ENCODE peak calls at places on chromosome 19, in eight cellular contexts. B is right lobe of liver, R is stomach, Y is adrenal gland, P is prostate gland, T is GM12892, J is uterus, M is A549. X is an unnamed sample.

GRCh38 chr19:1744822-1745563 is 8.3 kb upstream of the ONECUT3 start:
- DNase-seq in B (no peak), R (no peak), Y (no peak), P (no peak), T (no peak), J (no peak), M (no peak), X (no peak)

GRCh38 chr19:29537181-29537580 is 11.4 kb downstream of the VSTM2B start:
- DNase-seq in B (peak), R (peak), Y (no peak), P (no peak), T (no peak), J (no peak), M (no peak), X (no peak)

GRCh38 chr19:46192990-46193650 is 36.4 kb upstream of the IGFL1 start:
- DNase-seq in B (peak), R (no peak), Y (peak), P (peak), T (no peak), J (no peak), M (peak), X (peak)

GRCh38 chr19:6161271-6161850 is 25.9 kb downstream of the ACSBG2 start:
- DNase-seq in B (no peak), R (no peak), Y (peak), P (no peak), T (peak), J (peak), M (no peak), X (peak)

GRCh38 chr19:3975144-3975543 is 4.2 kb upstream of the DAPK3 start:
- DNase-seq in B (no peak), R (no peak), Y (no peak), P (no peak), T (no peak), J (no peak), M (no peak), X (no peak)

GRCh38 chr19:3275583-3276340 is 51.3 kb downstream of the CELF5 start:
- DNase-seq in B (peak), R (peak), Y (peak), P (peak), T (peak), J (peak), M (peak), X (peak)

GRCh38 chr19:5537870-5538269 is 29.9 kb downstream of the TINCR start:
- DNase-seq in B (no peak), R (no peak), Y (no peak), P (no peak), T (no peak), J (no peak), M (no peak), X (no peak)

GRCh38 chr19:50925734-50926133 is 14.5 kb upstream of the KLK4 start:
- DNase-seq in B (no peak), R (no peak), Y (no peak), P (no peak), T (no peak), J (no peak), M (no peak), X (no peak)

GRCh38 chr19:49638360-49638759 is 1.6 kb downstream of the RRAS start:
- DNase-seq in B (no peak), R (no peak), Y (no peak), P (no peak), T (no peak), J (no peak), M (peak), X (no peak)

GRCh38 chr19:7851623-7852500 is 21.8 kb downstream of the EVI5L start:
- DNase-seq in B (peak), R (no peak), Y (no peak), P (no peak), T (no peak), J (no peak), M (no peak), X (no peak)

GRCh38 chr19:32318884-32319520 is 26.4 kb upstream of the ZNF507 start:
- DNase-seq in B (no peak), R (no peak), Y (peak), P (no peak), T (no peak), J (no peak), M (peak), X (no peak)

GRCh38 chr19:42158926-42159325 is 26.7 kb upstream of the POU2F2 start:
- DNase-seq in B (no peak), R (no peak), Y (no peak), P (no peak), T (no peak), J (no peak), M (no peak), X (no peak)

GRCh38 chr19:994516-994915 is 5.7 kb upstream of the GRIN3B start:
- DNase-seq in B (no peak), R (no peak), Y (no peak), P (no peak), T (no peak), J (no peak), M (no peak), X (no peak)

GRCh38 chr19:47274891-47275865 is 493 bp downstream of the INAFM1 start:
- DNase-seq in B (peak), R (no peak), Y (peak), P (no peak), T (peak), J (peak), M (no peak), X (no peak)

GRCh38 chr19:18653853-18654252 is 17.0 kb downstream of the KLHL26 start:
- DNase-seq in B (no peak), R (no peak), Y (no peak), P (no peak), T (no peak), J (no peak), M (no peak), X (no peak)

GRCh38 chr19:13882841-13883240 is 5.9 kb downstream of the NANOS3 start:
- DNase-seq in B (no peak), R (no peak), Y (no peak), P (no peak), T (no peak), J (no peak), M (no peak), X (no peak)

GRCh38 chr19:7917292-7918061 is 2.7 kb upstream of the SNAPC2 start:
- DNase-seq in B (peak), R (peak), Y (no peak), P (no peak), T (peak), J (peak), M (peak), X (peak)

GRCh38 chr19:32870981-32871451 is 1.4 kb upstream of the SLC7A9 start:
- DNase-seq in B (no peak), R (peak), Y (no peak), P (no peak), T (no peak), J (no peak), M (no peak), X (no peak)

GRCh38 chr19:15218501-15218900 is 13.7 kb downstream of the EPHX3 start:
- DNase-seq in B (no peak), R (no peak), Y (no peak), P (no peak), T (no peak), J (no peak), M (no peak), X (no peak)

GRCh38 chr19:4606921-4607678 is 32.2 kb upstream of the TNFAIP8L1 start:
- DNase-seq in B (peak), R (no peak), Y (peak), P (no peak), T (no peak), J (no peak), M (no peak), X (no peak)

GRCh38 chr19:33772858-33773180 is 23.9 kb upstream of the KCTD15 start:
- DNase-seq in B (no peak), R (no peak), Y (no peak), P (no peak), T (no peak), J (no peak), M (no peak), X (no peak)

GRCh38 chr19:42132851-42133528 is 744 bp upstream of the POU2F2 start:
- DNase-seq in B (peak), R (peak), Y (peak), P (peak), T (peak), J (peak), M (peak), X (peak)

GRCh38 chr19:45890877-45891276 is 4.9 kb upstream of the IRF2BP1 start:
- DNase-seq in B (no peak), R (no peak), Y (no peak), P (no peak), T (no peak), J (no peak), M (no peak), X (no peak)

GRCh38 chr19:3370728-3371591 is 4.6 kb downstream of the NFIC start:
- DNase-seq in B (no peak), R (no peak), Y (no peak), P (no peak), T (no peak), J (no peak), M (no peak), X (no peak)

GRCh38 chr19:4052993-4053422 is 13.7 kb downstream of the ZBTB7A start:
- DNase-seq in B (peak), R (no peak), Y (no peak), P (no peak), T (no peak), J (peak), M (no peak), X (no peak)

GRCh38 chr19:54534156-54534555 is 31.5 kb downstream of the LAIR2 start:
- DNase-seq in B (no peak), R (no peak), Y (no peak), P (no peak), T (no peak), J (no peak), M (no peak), X (no peak)

GRCh38 chr19:18453269-18454024 is 15.5 kb upstream of the ISYNA1 start:
- DNase-seq in B (no peak), R (no peak), Y (no peak), P (no peak), T (no peak), J (no peak), M (no peak), X (no peak)

GRCh38 chr19:29917911-29918310 is 24.1 kb upstream of the URI1 start:
- DNase-seq in B (no peak), R (peak), Y (no peak), P (no peak), T (no peak), J (no peak), M (no peak), X (no peak)

GRCh38 chr19:18109731-18110671 is 12.4 kb downstream of the MAST3 start:
- DNase-seq in B (peak), R (peak), Y (peak), P (no peak), T (peak), J (no peak), M (no peak), X (no peak)

GRCh38 chr19:17949956-17950309 is 17.0 kb upstream of the KCNN1 start:
- DNase-seq in B (no peak), R (no peak), Y (no peak), P (no peak), T (no peak), J (no peak), M (no peak), X (no peak)

GRCh38 chr19:10262771-10263170 is 8.1 kb upstream of the ICAM1 start:
- DNase-seq in B (no peak), R (no peak), Y (no peak), P (no peak), T (no peak), J (no peak), M (no peak), X (no peak)

GRCh38 chr19:32671883-32672282 is 3.1 kb downstream of the ANKRD27 start:
- DNase-seq in B (no peak), R (no peak), Y (no peak), P (no peak), T (no peak), J (no peak), M (no peak), X (peak)

GRCh38 chr19:27772059-27772458 is 1440.9 kb downstream of the UQCRFS1 start:
- DNase-seq in B (no peak), R (no peak), Y (no peak), P (no peak), T (no peak), J (no peak), M (no peak), X (no peak)

GRCh38 chr19:19259741-19260140 is 13.4 kb downstream of the TM6SF2 start:
- DNase-seq in B (no peak), R (no peak), Y (no peak), P (no peak), T (no peak), J (no peak), M (peak), X (no peak)

GRCh38 chr19:5963855-5964254 is 14.1 kb downstream of the RANBP3 start:
- DNase-seq in B (no peak), R (no peak), Y (no peak), P (no peak), T (no peak), J (no peak), M (no peak), X (no peak)

GRCh38 chr19:35777961-35778360 is 2.6 kb downstream of the ARHGAP33 start:
- DNase-seq in B (no peak), R (no peak), Y (no peak), P (no peak), T (no peak), J (no peak), M (no peak), X (no peak)

GRCh38 chr19:40623403-40624239 is 22.5 kb downstream of the LTBP4 start:
- DNase-seq in B (no peak), R (no peak), Y (no peak), P (no peak), T (no peak), J (peak), M (peak), X (peak)
- TF ChIP-seq POLR2A in B (no peak), R (no peak), Y (no peak), P (no peak), T (no peak), J (no peak), M (no peak), X (no peak)

GRCh38 chr19:44848036-44848804 is 2.1 kb downstream of the NECTIN2 start:
- DNase-seq in B (no peak), R (no peak), Y (peak), P (peak), T (no peak), J (peak), M (no peak), X (peak)

GRCh38 chr19:44845612-44846454 is at the start of gene NECTIN2:
- DNase-seq in B (peak), R (peak), Y (peak), P (peak), T (peak), J (peak), M (peak), X (peak)

GRCh38 chr19:44848805-44849457 is 2.8 kb downstream of the NECTIN2 start:
- DNase-seq in B (no peak), R (no peak), Y (peak), P (no peak), T (no peak), J (peak), M (no peak), X (no peak)

GRCh38 chr19:44846455-44847143 is 502 bp downstream of the NECTIN2 start:
- DNase-seq in B (peak), R (no peak), Y (peak), P (peak), T (no peak), J (peak), M (no peak), X (no peak)

GRCh38 chr19:44847144-44848035 is 1.3 kb downstream of the NECTIN2 start:
- DNase-seq in B (peak), R (peak), Y (peak), P (peak), T (no peak), J (peak), M (peak), X (peak)
- TF ChIP-seq POLR2A in B (peak), R (no peak), Y (peak), P (peak), T (no peak), J (peak), M (peak), X (no peak)

GRCh38 chr19:12772323-12772722 is 3.0 kb downstream of the HOOK2 start:
- DNase-seq in B (no peak), R (no peak), Y (no peak), P (no peak), T (no peak), J (no peak), M (no peak), X (no peak)

GRCh38 chr19:12778020-12778904 is 2.9 kb upstream of the HOOK2 start:
- DNase-seq in B (peak), R (peak), Y (peak), P (peak), T (no peak), J (peak), M (no peak), X (peak)

GRCh38 chr19:12777217-12778019 is 2.1 kb upstream of the HOOK2 start:
- DNase-seq in B (peak), R (peak), Y (peak), P (peak), T (peak), J (peak), M (no peak), X (peak)

GRCh38 chr19:12773571-12773970 is 1.8 kb downstream of the HOOK2 start:
- DNase-seq in B (no peak), R (no peak), Y (no peak), P (no peak), T (no peak), J (no peak), M (no peak), X (peak)

GRCh38 chr19:12774588-12775555 is at the start of gene HOOK2:
- DNase-seq in B (peak), R (peak), Y (no peak), P (peak), T (no peak), J (peak), M (no peak), X (no peak)
- TF ChIP-seq POLR2A in B (peak), R (no peak), Y (peak), P (no peak), T (no peak), J (no peak), M (no peak), X (no peak)

DNA sequence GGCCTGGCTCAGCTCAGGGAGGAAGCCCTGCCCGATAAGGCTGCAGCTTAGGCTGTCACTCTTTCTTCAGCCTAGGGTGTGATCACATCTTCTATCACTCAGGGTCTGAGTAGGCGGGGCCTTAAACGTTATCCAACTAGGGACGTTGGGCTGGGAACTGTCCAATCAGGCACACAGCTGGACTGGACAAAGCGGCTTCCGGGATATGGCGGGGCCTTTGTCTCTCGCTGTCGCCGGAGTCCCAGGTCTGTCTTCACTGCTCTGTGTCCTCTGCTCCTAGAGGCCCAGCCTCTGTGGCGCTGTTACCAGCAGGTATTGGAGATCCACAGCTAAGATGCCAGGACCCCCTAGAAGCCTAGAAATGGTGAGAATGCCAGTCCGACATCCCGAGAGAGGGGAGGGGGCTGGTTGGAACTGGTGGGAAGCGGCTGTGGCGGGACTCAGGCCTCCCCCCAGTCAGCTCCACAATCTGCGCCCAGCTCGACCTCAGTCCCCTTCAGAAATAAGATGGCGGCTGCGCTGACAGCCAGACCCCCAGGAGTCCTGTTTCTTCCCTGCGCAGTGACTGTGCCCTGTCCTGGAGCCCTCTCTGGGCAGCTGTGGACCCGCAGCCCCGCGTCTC is at the start of gene ZNF254:
- DNase-seq in B (peak), R (peak), Y (peak), P (peak), T (peak), J (peak), M (peak), X (peak)
- TF ChIP-seq POLR2A in B (peak), R (no peak), Y (peak), P (peak), T (peak), J (peak), M (peak), X (peak)

X was measured in erythroblast.